ENCODE peak calls at places on chromosomes 16 and 17, in seven cellular contexts. D, Z, T, B, V, J and N are unnamed samples.
A peak's percentile ranks its signal among the peaks of the same experiment; 100 is the strongest.

GRCh38 chr16:84795338-84796053 is 24.3 kb upstream of the CRISPLD2 start:
- DNase-seq in D (no peak), Z (no peak), T (no peak), B (no peak), V (no peak), J (no peak), N (no peak)

GRCh38 chr16:80375973-80376372 is 164.8 kb upstream of the DYNLRB2 start:
- DNase-seq in D (no peak), Z (no peak), T (no peak), B (no peak), V (no peak), J (no peak), N (no peak)

GRCh38 chr17:69179227-69179952 is 37.7 kb upstream of the ABCA6 start:
- DNase-seq in D (no peak), Z (no peak), T (no peak), B (no peak), V (no peak), J (no peak), N (no peak)

GRCh38 chr16:72956124-72957064 is 91.5 kb downstream of the ZFHX3 start:
- DNase-seq in D (no peak), Z (no peak), T (no peak), B (no peak), V (no peak), J (no peak), N (no peak)

GRCh38 chr16:29815032-29815721 is 775 bp upstream of the PAGR1 start:
- DNase-seq in D (no peak), Z (no peak), T (peak; percentile 61), B (no peak), V (no peak), J (no peak), N (peak; percentile 43)

GRCh38 chr16:82761236-82761635 is 134.5 kb downstream of the CDH13 start:
- DNase-seq in D (no peak), Z (no peak), T (no peak), B (no peak), V (no peak), J (no peak), N (no peak)

GRCh38 chr16:70407811-70408274 is 31.1 kb downstream of the ST3GAL2 start:
- DNase-seq in D (no peak), Z (no peak), T (no peak), B (no peak), V (no peak), J (no peak), N (peak; percentile 72)

GRCh38 chr17:72561680-72562079 is 440.9 kb downstream of the SOX9 start:
- DNase-seq in D (no peak), Z (no peak), T (no peak), B (no peak), V (no peak), J (no peak), N (no peak)

GRCh38 chr16:77434022-77434364 is 841 bp downstream of the ADAMTS18 start:
- DNase-seq in D (no peak), Z (no peak), T (no peak), B (no peak), V (no peak), J (no peak), N (no peak)

GRCh38 chr16:72480926-72481325 is 309.0 kb upstream of the PMFBP1 start:
- DNase-seq in D (no peak), Z (no peak), T (no peak), B (no peak), V (no peak), J (no peak), N (no peak)

GRCh38 chr16:75433732-75434413 is 570 bp upstream of the CFDP1 start:
- DNase-seq in D (peak; percentile 56), Z (peak; percentile 93), T (peak; percentile 71), B (peak; percentile 68), V (no peak), J (no peak), N (peak; percentile 76)

GRCh38 chr17:65449495-65449894 is 112.0 kb downstream of the AXIN2 start:
- DNase-seq in D (no peak), Z (no peak), T (no peak), B (no peak), V (no peak), J (no peak), N (no peak)

GRCh38 chr17:2805961-2806360 is 9.7 kb downstream of the RAP1GAP2 start:
- DNase-seq in D (no peak), Z (no peak), T (no peak), B (no peak), V (no peak), J (no peak), N (no peak)

GRCh38 chr17:36936455-36936934 is 780 bp upstream of the LHX1 start:
- DNase-seq in D (no peak), Z (no peak), T (peak; percentile 95), B (peak; percentile 84), V (no peak), J (no peak), N (peak; percentile 32)

GRCh38 chr16:83967091-83967490 is 953 bp upstream of the NECAB2 start:
- DNase-seq in D (no peak), Z (no peak), T (no peak), B (no peak), V (no peak), J (no peak), N (no peak)

GRCh38 chr17:42198897-42199296 is 4.6 kb upstream of the GHDC start:
- DNase-seq in D (no peak), Z (no peak), T (no peak), B (no peak), V (no peak), J (no peak), N (no peak)

GRCh38 chr17:58391302-58391984 is 25.9 kb downstream of the RNF43 start:
- DNase-seq in D (no peak), Z (peak; percentile 100), T (no peak), B (peak; percentile 75), V (no peak), J (peak; percentile 100), N (peak; percentile 67)

GRCh38 chr17:45430006-45430737 is 2.5 kb downstream of the ARHGAP27 start:
- DNase-seq in D (no peak), Z (no peak), T (no peak), B (no peak), V (no peak), J (no peak), N (no peak)

GRCh38 chr17:74975943-74976342 is 3.4 kb upstream of the HID1 start:
- DNase-seq in D (no peak), Z (no peak), T (no peak), B (no peak), V (no peak), J (no peak), N (no peak)

DNA sequence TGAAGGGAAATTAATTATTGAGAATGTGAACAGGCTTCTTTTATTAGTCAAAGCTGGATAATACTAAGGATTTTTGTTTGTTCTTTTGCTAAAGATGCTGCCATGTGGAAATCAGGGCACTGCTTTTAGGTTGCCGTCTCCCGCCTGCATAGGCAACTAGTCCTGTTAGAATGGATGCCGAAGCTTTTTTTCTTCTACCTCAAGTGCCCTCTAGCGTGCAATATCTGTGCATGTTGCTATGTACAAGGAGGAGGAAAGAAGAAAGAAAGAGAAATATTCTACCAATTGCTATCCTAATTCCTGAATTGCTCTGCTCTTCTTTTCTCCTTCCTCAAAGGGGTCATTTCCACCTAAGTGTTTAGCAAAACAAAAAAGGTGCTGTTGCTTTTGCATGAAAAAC is 5.2 kb upstream of the CDH8 start:
- DNase-seq in D (no peak), Z (peak; percentile 40), T (no peak), B (peak; percentile 43), V (no peak), J (no peak), N (no peak)
- TF ChIP-seq YY1 in D (no peak), Z (no peak), T (peak; percentile 58), B (no peak), V (no peak), J (no peak), N (no peak)

DNA sequence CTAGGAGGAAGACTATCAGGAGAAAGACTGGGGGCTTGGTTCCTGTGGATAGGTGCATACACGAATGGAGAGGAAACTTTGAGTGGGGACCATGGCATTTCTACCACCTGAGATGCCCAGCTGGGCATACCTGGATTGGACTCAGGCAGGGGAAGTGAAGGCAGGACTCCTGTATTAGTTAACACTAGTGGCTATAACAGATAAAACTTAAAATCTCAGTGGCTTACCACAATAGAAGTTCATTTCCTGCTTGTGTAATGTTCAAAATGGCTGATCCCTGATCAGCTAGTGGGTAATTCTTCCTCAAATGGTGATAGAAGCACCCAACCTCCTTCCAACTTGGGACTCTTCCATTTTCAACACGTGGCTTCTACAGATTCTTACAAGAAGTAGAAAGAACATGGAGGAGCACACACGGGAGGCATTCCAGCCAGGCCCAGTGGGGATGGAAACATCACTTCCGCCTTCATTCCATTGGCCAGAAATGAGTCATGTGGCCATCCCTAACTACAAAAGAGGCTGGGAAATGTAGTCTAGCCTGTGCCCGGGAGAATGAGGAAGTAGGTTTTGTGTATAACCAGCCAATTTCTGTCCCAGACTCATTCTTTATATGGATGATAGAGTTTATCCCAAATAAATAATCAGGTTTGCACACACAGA is 112.1 kb downstream of the UTP18 start:
- DNase-seq in D (peak; percentile 25), Z (peak; percentile 72), T (no peak), B (no peak), V (peak; percentile 82), J (peak; percentile 98), N (peak; percentile 88)
- TF ChIP-seq YY1 in D (no peak), Z (peak; percentile 44), T (peak; percentile 80), B (peak; percentile 21), V (peak; percentile 79), J (peak; percentile 91), N (no peak)

DNA sequence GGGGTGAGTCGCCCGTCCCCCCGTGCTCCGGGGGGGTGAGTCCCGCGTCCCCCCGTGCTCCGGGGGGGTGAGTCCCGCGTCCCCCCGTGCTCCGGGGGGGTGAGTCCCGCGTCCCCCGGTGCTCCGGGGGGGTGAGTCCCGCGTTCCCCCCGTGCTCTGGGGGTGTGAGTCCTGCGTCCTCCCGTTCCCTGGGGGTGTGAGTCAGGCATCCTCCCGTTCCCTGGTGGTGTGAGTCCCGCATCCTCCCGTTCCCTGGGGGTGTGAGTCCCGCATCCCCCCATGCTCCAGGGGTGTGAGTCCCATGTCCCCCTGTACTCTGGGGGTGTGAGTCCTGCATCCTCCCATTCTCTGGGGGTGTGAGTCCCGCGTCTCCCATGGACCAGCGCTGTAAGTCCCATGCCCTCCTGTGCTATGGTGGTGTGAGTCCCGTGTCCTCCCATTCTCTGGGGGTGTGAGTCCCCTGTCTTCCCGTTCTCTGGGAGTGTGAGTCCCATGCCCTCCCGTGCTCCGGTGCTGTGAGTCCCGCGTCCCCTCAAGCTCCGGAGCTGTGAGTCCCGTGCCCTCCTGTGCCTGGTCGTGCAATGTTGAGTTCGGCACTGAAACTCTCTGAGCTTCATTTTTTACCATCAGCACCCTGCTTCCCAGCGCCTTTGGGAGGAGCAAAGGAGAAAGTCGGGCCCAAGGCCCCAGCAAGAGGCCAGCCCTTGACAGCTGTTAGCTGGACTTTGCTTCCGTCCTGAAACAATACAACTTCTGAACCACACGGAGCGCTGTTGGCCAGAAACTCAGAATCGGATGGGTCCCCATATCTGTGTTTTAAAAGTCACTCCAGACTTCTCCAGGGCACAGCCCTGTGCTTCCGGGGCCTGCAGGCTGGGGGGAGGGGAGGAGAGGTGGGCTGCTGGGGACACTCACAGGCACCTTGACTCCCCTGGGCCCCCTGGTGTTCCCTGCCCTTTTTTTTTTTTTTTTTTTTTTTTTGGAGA is 11.5 kb upstream of the ZC3H18 start:
- DNase-seq in D (no peak), Z (peak; percentile 82), T (no peak), B (peak; percentile 86), V (no peak), J (peak; percentile 64), N (peak; percentile 92)
- TF ChIP-seq YY1 in D (no peak), Z (no peak), T (no peak), B (no peak), V (no peak), J (no peak), N (no peak)

DNA sequence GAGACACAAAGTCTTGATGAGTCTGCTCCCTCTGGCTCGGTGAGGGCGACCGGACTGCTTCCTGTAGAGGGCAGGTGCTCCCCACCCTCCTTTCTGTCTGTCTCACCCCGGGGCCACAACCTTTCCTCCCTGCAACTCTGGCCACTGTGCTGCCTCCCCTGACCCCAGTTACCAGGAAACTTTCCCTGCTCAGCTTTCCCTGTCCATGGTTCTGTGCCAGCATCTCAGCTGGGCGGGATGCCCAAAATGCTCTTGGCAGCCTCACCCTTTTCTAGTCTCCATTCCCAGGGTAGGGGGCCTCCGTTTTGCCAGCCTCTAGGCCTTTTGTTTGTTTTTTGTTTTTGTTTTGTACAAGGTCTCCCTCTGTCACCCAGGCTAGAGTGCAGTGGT is 1.4 kb downstream of the PLD2 start:
- DNase-seq in D (no peak), Z (no peak), T (no peak), B (no peak), V (no peak), J (no peak), N (no peak)
- TF ChIP-seq YY1 in D (no peak), Z (no peak), T (no peak), B (no peak), V (no peak), J (no peak), N (no peak)